ENCODE peak calls at places on chromosomes 2 and 18, in nine cellular contexts. K is M059J; N is DMS 273 treated with DMSO at 0.1 percent for 48 hours; I is CD14-positive monocyte; S is GM18507; W is activated CD4-positive, alpha-beta memory T cell treated with anti-CD3 and anti-CD28 coated beads for 36 hours; Z is NCI-H2081; U is OCI-LY7; H is cardiac muscle cell. M is an unnamed sample.

GRCh38 chr2:109341363-109341762 is 212.4 kb downstream of the SH3RF3 start:
- DNase-seq in W (no peak), Z (no peak), K (peak; percentile 59), N (no peak), S (no peak), U (no peak), I (no peak), H (no peak), M (no peak)

GRCh38 chr2:88159955-88160415 is 10.2 kb upstream of the THNSL2 start:
- DNase-seq in I (no peak), U (peak; percentile 72), N (peak; percentile 4), H (peak; percentile 82), K (peak; percentile 61), Z (peak; percentile 75), W (peak; percentile 53), S (no peak), M (no peak)

GRCh38 chr2:128687551-128687945 is 368.9 kb upstream of the HS6ST1 start:
- DNase-seq in U (no peak), K (no peak), Z (no peak), H (no peak), W (no peak), I (no peak), N (no peak), S (no peak), M (peak; percentile 32)

GRCh38 chr18:62716679-62717058 is 1.3 kb downstream of the PHLPP1 start:
- DNase-seq in H (peak; percentile 29), U (peak; percentile 34), I (no peak), N (no peak), S (peak; percentile 25), W (peak; percentile 49), Z (peak; percentile 74), K (peak; percentile 46), M (peak; percentile 91)

GRCh38 chr2:160408205-160408561 is 85.4 kb downstream of the RBMS1 start:
- DNase-seq in U (no peak), S (no peak), K (no peak), W (no peak), N (no peak), Z (no peak), H (no peak), I (no peak), M (no peak)

GRCh38 chr2:239721531-239721930 is 303.6 kb downstream of the NDUFA10 start:
- DNase-seq in K (no peak), N (no peak), Z (no peak), H (no peak), W (peak; percentile 3), S (no peak), I (no peak), U (no peak), M (peak; percentile 42)

GRCh38 chr2:41326801-41327200 is 721.0 kb upstream of the PKDCC start:
- DNase-seq in W (no peak), K (no peak), N (peak; percentile 11), U (no peak), Z (no peak), I (no peak), H (no peak), S (no peak), M (no peak)

GRCh38 chr2:83516503-83516902 is 942.6 kb downstream of the SUCLG1 start:
- DNase-seq in Z (no peak), N (no peak), I (no peak), S (no peak), W (no peak), U (no peak), K (no peak), H (no peak), M (no peak)

GRCh38 chr2:46865181-46865970 is 50.2 kb downstream of the MCFD2 start:
- DNase-seq in H (no peak), S (no peak), U (no peak), I (no peak), N (no peak), Z (no peak), K (peak; percentile 55), W (no peak), M (no peak)